ENCODE peak calls at places on chromosome 18, in four cellular contexts. K, W, I and D are unnamed samples.

GRCh38 chr18:13868501-13869271 is 44.7 kb downstream of the MC5R start:
- DNase-seq in K (no peak), W (no peak), I (no peak), D (no peak)

GRCh38 chr18:2853926-2854664 is 7.3 kb downstream of the EMILIN2 start:
- DNase-seq in I (no peak), W (no peak), K (no peak), D (peak; percentile 68)

GRCh38 chr18:21270453-21270852 is 28.4 kb downstream of the GREB1L start:
- DNase-seq in I (no peak), W (no peak), K (no peak), D (no peak)

GRCh38 chr18:79302120-79302519 is 93.6 kb upstream of the NFATC1 start:
- DNase-seq in I (no peak), W (no peak), K (no peak), D (no peak)

GRCh38 chr18:70373062-70373519 is 84.2 kb downstream of the SOCS6 start:
- DNase-seq in I (peak; percentile 95), W (no peak), K (no peak), D (no peak)

GRCh38 chr18:22300665-22301636 is 116.8 kb downstream of the CTAGE1 start:
- DNase-seq in I (no peak), K (no peak), W (no peak), D (no peak)

GRCh38 chr18:31596081-31596872 is 4.6 kb downstream of the TTR start:
- DNase-seq in I (no peak), K (peak; percentile 26), W (no peak), D (no peak)

GRCh38 chr18:58390399-58390798 is 238.5 kb downstream of the ALPK2 start:
- DNase-seq in I (no peak), K (no peak), W (no peak), D (peak; percentile 84)

GRCh38 chr18:34322365-34323289 is 97.9 kb upstream of the NOL4 start:
- DNase-seq in I (peak; percentile 85), W (peak; percentile 24), K (peak; percentile 36), D (peak; percentile 59)

GRCh38 chr18:44098551-44099098 is 582.1 kb upstream of the SETBP1 start:
- DNase-seq in I (peak; percentile 58), K (no peak), W (no peak), D (peak; percentile 54)

GRCh38 chr18:5518899-5519371 is 24.9 kb downstream of the EPB41L3 start:
- DNase-seq in K (no peak), I (peak; percentile 56), W (no peak), D (no peak)

GRCh38 chr18:22279741-22280452 is 110.5 kb downstream of the GATA6 start:
- DNase-seq in I (no peak), W (no peak), K (no peak), D (no peak)

GRCh38 chr18:43507842-43508481 is 230.7 kb upstream of the SYT4 start:
- DNase-seq in K (no peak), I (no peak), W (no peak), D (no peak)

GRCh38 chr18:11655605-11655932 is 33.5 kb upstream of the GNAL start:
- DNase-seq in W (no peak), K (no peak), I (no peak), D (no peak)

GRCh38 chr18:11658019-11658418 is 31.0 kb upstream of the GNAL start:
- DNase-seq in W (no peak), I (no peak), K (no peak), D (no peak)

GRCh38 chr18:11657554-11657953 is 31.5 kb upstream of the GNAL start:
- DNase-seq in W (no peak), K (no peak), I (no peak), D (no peak)

GRCh38 chr18:11658989-11659388 is 30.1 kb upstream of the GNAL start:
- DNase-seq in I (no peak), K (no peak), W (no peak), D (no peak)

GRCh38 chr18:11657152-11657551 is 31.9 kb upstream of the GNAL start:
- DNase-seq in I (no peak), K (no peak), W (no peak), D (no peak)
- H3K27me3 ChIP-seq in I (no peaks in the 10 kb centered on the region), K (peaks cover 61% of the 10 kb centered on the region), W (peaks cover 96% of the 10 kb centered on the region), D (no peaks in the 10 kb centered on the region)

DNA sequence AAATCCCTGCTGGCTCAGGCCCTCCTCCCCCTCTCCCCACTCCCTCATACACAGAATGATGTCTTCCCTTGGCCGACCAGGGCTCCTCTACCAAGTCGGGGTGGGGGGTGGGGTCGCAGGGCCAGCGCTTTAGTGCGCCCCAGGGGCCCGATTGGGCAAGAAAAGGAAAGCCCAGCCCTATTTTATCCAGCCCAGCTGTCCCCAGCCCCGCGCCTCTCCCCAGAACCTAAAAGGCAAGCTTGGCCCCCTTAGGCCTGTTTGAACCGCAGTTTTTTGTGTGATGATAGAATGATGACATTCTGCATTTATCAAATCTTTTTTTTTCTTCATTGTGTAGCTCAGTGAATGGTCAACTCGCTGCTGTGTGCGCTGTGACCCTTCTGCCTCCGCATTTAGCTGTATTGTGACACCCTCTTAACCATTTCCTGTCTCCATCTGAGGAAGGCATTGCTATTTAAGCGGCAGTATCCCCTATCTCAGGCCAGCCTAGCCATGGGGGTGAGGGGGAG is 231.4 kb downstream of the HAUS1 start:
- DNase-seq in I (no peak), K (peak; percentile 75), W (peak; percentile 28), D (peak; percentile 47)
- H3K4me1 ChIP-seq in I (no peaks in the 10 kb centered on the region), K (peaks cover 48% of the 10 kb centered on the region), W (peaks cover 67% of the 10 kb centered on the region), D (peaks cover 27% of the 10 kb centered on the region)

DNA sequence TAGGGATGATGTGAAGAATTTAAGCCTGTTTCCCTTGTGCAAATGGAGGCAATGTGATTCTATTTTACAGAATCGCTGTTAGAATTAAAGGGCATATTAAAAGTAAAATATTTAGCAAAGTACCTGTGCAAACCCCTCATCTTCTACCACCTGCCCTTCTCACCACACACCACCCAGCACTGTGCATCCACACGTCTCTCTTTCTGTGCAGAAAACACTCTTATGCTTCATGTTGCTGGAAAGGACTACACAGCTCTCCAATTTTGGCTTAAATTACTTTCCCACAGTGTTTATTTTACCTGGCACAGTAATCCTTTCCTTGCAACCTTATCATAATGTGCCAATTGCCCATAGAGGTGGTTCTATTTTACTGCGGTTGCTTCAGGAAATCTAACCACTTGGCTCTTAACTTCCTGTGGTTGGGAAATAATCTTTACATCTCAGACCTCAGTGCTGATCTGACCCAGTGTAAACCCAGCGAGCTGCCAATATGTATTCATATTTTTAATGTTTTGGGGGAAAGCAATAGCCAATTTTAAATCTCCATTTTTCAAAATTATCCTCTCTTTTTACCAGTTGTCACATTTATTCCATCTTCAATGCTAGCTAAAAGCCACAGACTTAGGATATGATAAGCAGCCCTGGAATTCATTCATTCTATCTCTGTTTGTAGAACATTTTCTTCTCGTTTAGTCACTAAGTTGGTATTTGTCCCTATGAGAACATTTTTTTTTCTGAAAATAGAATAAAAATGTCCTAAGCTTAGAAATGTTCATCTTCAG is 250.9 kb downstream of the DSEL start:
- DNase-seq in K (no peak), W (no peak), I (peak; percentile 76), D (peak; percentile 53)
- H3K27ac ChIP-seq in K (peak overlapping the region; percentile 43), W (peak overlapping the region; percentile 33), I (peak overlapping the region; percentile 62), D (no peak overlapping the region)

GRCh38 chr18:50793641-50794565 is 25.9 kb downstream of the MRO start:
- DNase-seq in I (no peak), W (no peak), K (no peak), D (no peak)

GRCh38 chr18:50792885-50793284 is 26.9 kb downstream of the MRO start:
- DNase-seq in K (no peak), W (no peak), I (no peak), D (no peak)

GRCh38 chr18:50797147-50797546 is 22.7 kb downstream of the MRO start:
- DNase-seq in K (no peak), W (no peak), I (no peak), D (no peak)

GRCh38 chr18:50791599-50792438 is 28.0 kb downstream of the MRO start:
- DNase-seq in W (no peak), I (no peak), K (no peak), D (no peak)

GRCh38 chr18:50796495-50796894 is 23.3 kb downstream of the MRO start:
- DNase-seq in W (no peak), I (no peak), K (no peak), D (no peak)
- H3K27me3 ChIP-seq in W (peaks cover 22% of the 10 kb centered on the region), I (no peaks in the 10 kb centered on the region), K (no peaks in the 10 kb centered on the region), D (no peaks in the 10 kb centered on the region)

DNA sequence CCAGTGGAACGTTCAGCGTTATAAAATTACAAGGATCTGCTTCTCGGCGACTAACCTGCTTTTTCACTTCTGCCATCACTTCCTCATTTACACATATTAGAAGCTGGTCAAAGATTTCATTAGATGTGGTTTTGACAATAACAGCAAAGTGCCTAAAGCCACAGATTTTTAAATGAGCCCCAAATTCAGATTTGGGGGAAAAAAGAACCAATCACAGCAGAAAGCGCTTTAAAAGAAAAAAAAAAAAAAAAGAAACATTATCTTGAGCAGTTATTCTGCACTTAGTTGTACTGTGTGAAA is 167.4 kb downstream of the TCF4 start:
- DNase-seq in W (no peak), K (no peak), I (no peak), D (no peak)
- H3K4me1 ChIP-seq in W (peaks cover 58% of the 10 kb centered on the region), K (peaks cover 51% of the 10 kb centered on the region), I (peaks cover 4% of the 10 kb centered on the region), D (no peaks in the 10 kb centered on the region)

GRCh38 chr18:77151791-77152517 is 19.4 kb upstream of the MBP start:
- DNase-seq in W (no peak), K (no peak), I (no peak), D (no peak)
- H3K27ac ChIP-seq in W (no peak overlapping the region), K (no peak overlapping the region), I (no peak overlapping the region), D (no peak overlapping the region)

DNA sequence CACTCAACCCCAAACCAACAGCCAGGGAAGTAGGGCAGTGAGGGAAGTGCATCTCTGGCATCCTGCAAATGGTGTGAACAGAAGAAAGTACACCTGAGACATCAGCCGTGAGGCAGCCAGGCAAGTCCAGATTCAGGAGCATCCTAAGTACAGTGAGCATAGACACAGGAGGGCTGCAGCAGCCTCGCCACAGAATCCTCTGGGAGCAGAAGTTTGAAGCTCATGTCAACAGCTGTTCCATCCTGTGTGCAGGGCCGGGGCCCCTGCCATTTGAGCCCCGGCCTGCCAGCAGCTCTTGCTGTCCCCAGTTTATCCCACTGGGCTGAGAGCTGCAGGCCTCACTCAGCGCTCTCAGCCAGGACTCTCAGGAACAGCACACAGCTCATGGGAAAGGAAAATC is 14.5 kb downstream of the LOXHD1 start:
- DNase-seq in K (no peak), I (no peak), W (no peak), D (peak; percentile 47)
- H3K27me3 ChIP-seq in K (peaks cover 29% of the 10 kb centered on the region), I (no peaks in the 10 kb centered on the region), W (no peaks in the 10 kb centered on the region), D (no peaks in the 10 kb centered on the region)

GRCh38 chr18:36312806-36313395 is 15.4 kb downstream of the FHOD3 start:
- DNase-seq in I (no peak), W (no peak), K (no peak), D (no peak)
- H3K4me1 ChIP-seq in I (peaks cover 9% of the 10 kb centered on the region), W (peaks cover 83% of the 10 kb centered on the region), K (peaks cover 48% of the 10 kb centered on the region), D (no peaks in the 10 kb centered on the region)

GRCh38 chr18:48407358-48407757 is 1.8 kb downstream of the ZBTB7C start:
- DNase-seq in W (no peak), K (no peak), I (no peak), D (no peak)
- H3K27ac ChIP-seq in W (peak overlapping the region; percentile 88), K (no peak overlapping the region), I (no peak overlapping the region), D (no peak overlapping the region)